ENCODE peak calls at places on chromosomes 13 and 19, in eight cellular contexts. X, P, K, R, W, O, I and Z are unnamed samples.

GRCh38 chr19:12723383-12723642 is 419 bp downstream of the TNPO2 start:
- DNase-seq in X (no peak), P (peak), K (no peak), R (no peak), W (no peak), O (no peak), I (peak), Z (no peak)

GRCh38 chr13:85666356-85666755 is 132.9 kb downstream of the SLITRK6 start:
- DNase-seq in X (no peak), P (peak), K (no peak), R (no peak), W (no peak), O (no peak), I (no peak), Z (no peak)

GRCh38 chr19:15248648-15249559 is 16.7 kb upstream of the EPHX3 start:
- DNase-seq in X (peak), P (no peak), K (peak), R (peak), W (peak), O (peak), I (no peak), Z (peak)

GRCh38 chr13:36297259-36297599 is 385 bp downstream of the CCDC169 start:
- DNase-seq in X (no peak), P (no peak), K (no peak), R (peak), W (no peak), O (no peak), I (peak), Z (peak)

GRCh38 chr19:2551864-2552185 is 75.9 kb downstream of the GADD45B start:
- DNase-seq in X (no peak), P (no peak), K (no peak), R (no peak), W (no peak), O (no peak), I (no peak), Z (no peak)

GRCh38 chr13:44575741-44576395 is at the start of gene TSC22D1:
- DNase-seq in X (no peak), P (peak), K (peak), R (peak), W (peak), O (peak), I (peak), Z (peak)

GRCh38 chr19:52397310-52398090 is at the start of gene ZNF528:
- DNase-seq in X (peak), P (peak), K (peak), R (peak), W (peak), O (peak), I (peak), Z (peak)

GRCh38 chr13:85864963-85865530 is 65.8 kb upstream of the SLITRK6 start:
- DNase-seq in X (peak), P (peak), K (no peak), R (no peak), W (peak), O (no peak), I (peak), Z (peak)

GRCh38 chr19:14695471-14695870 is 5.6 kb downstream of the ZNF333 start:
- DNase-seq in X (no peak), P (no peak), K (no peak), R (no peak), W (no peak), O (no peak), I (no peak), Z (no peak)

GRCh38 chr19:44955500-44956439 is 590 bp downstream of the CLPTM1 start:
- DNase-seq in X (no peak), P (no peak), K (no peak), R (no peak), W (no peak), O (no peak), I (no peak), Z (no peak)

GRCh38 chr13:42110410-42111155 is 62.1 kb downstream of the DGKH start:
- DNase-seq in X (peak), P (peak), K (no peak), R (peak), W (peak), O (no peak), I (peak), Z (peak)

GRCh38 chr19:39941151-39941550 is 6.7 kb upstream of the FCGBP start:
- DNase-seq in X (no peak), P (no peak), K (no peak), R (no peak), W (no peak), O (no peak), I (no peak), Z (no peak)
- TF ChIP-seq CTCF in X (no peak), P (no peak), K (no peak), R (no peak), W (no peak), O (no peak), I (no peak), Z (no peak)

GRCh38 chr19:10052602-10053360 is 33.3 kb upstream of the SHFL start:
- DNase-seq in X (no peak), P (no peak), K (no peak), R (no peak), W (peak), O (no peak), I (no peak), Z (no peak)
- H3K4me3 ChIP-seq in X (no peak), P (no peak), K (no peak), R (no peak), W (no peak), O (no peak), I (no peak), Z (no peak)

DNA sequence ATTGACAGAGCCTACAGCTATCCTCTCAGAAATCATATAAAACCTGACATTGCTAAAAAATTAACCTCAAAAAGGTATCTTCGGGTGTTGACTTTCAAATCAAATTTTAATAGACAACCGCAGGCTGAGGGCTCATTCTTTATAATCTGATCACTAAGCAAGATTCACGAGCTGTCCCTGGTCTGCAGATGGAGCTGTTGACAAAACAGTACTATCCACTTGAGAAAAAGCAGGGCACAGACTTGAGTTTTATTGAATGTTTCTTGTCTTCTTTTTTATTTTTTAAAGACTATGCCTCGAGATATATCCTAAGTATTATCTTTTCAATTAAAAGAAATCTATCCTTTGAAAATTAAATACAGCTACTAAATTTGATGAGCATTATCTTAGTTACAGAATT is 540.5 kb downstream of the PCDH9 start:
- DNase-seq in X (no peak), P (peak), K (no peak), R (peak), W (no peak), O (no peak), I (no peak), Z (peak)
- TF ChIP-seq CTCF in X (peak), P (peak), K (no peak), R (peak), W (peak), O (peak), I (no peak), Z (peak)

GRCh38 chr13:59906413-59907027 is 257.2 kb downstream of the DIAPH3 start:
- DNase-seq in X (peak), P (peak), K (no peak), R (peak), W (no peak), O (no peak), I (peak), Z (peak)
- H3K4me3 ChIP-seq in X (no peak), P (no peak), K (no peak), R (no peak), W (no peak), O (no peak), I (no peak), Z (no peak)

GRCh38 chr19:11227201-11227886 is 12.1 kb upstream of the ANGPTL8 start:
- DNase-seq in X (no peak), P (peak), K (no peak), R (no peak), W (no peak), O (no peak), I (peak), Z (no peak)
- TF ChIP-seq CTCF in X (no peak), P (peak), K (no peak), R (peak), W (peak), O (peak), I (peak), Z (no peak)

GRCh38 chr19:42175335-42175734 is 42.1 kb downstream of the DEDD2 start:
- DNase-seq in X (no peak), P (no peak), K (no peak), R (no peak), W (no peak), O (no peak), I (no peak), Z (no peak)
- H3K4me3 ChIP-seq in X (no peak), P (peak), K (no peak), R (no peak), W (no peak), O (no peak), I (no peak), Z (no peak)

GRCh38 chr13:69524459-69525155 is 583.0 kb upstream of the ATXN8OS start:
- DNase-seq in X (no peak), P (peak), K (no peak), R (no peak), W (no peak), O (no peak), I (no peak), Z (no peak)
- TF ChIP-seq CTCF in X (no peak), P (peak), K (no peak), R (no peak), W (peak), O (peak), I (peak), Z (peak)

GRCh38 chr19:11420429-11420893 is 1.3 kb upstream of the RGL3 start:
- DNase-seq in X (no peak), P (peak), K (no peak), R (peak), W (no peak), O (no peak), I (no peak), Z (peak)
- H3K4me3 ChIP-seq in X (peak), P (peak), K (peak), R (peak), W (no peak), O (peak), I (no peak), Z (peak)